ENCODE peak calls at places on chromosomes 16 and 17, in four cellular contexts. One of them, this sample, is unnamed.

GRCh38 chr17:62628845-62629555 is 1.5 kb downstream of the MRC2 start:
- DNase-seq in K562: peak; percentile 10
- DNase-seq in IMR-90: peak; percentile 53
- DNase-seq in GM12878: no peak
- DNase-seq in this sample: no peak

GRCh38 chr17:4080686-4081085 is 62.1 kb downstream of the ZZEF1 start:
- DNase-seq in K562: no peak
- DNase-seq in GM12878: no peak
- DNase-seq in IMR-90: no peak
- DNase-seq in this sample: no peak

GRCh38 chr17:51590071-51590470 is 329.7 kb downstream of the UTP18 start:
- DNase-seq in GM12878: no peak
- DNase-seq in IMR-90: no peak
- DNase-seq in K562: no peak
- DNase-seq in this sample: no peak

GRCh38 chr16:5056347-5056746 is 9.4 kb downstream of the C16orf89 start:
- DNase-seq in IMR-90: no peak
- DNase-seq in GM12878: no peak
- DNase-seq in K562: peak; percentile 73
- DNase-seq in this sample: peak; percentile 24

GRCh38 chr17:70168044-70168978 is 1.0 kb upstream of the KCNJ2 start:
- DNase-seq in GM12878: no peak
- DNase-seq in IMR-90: peak; percentile 81
- DNase-seq in K562: peak; percentile 46
- DNase-seq in this sample: peak; percentile 96

GRCh38 chr16:12531937-12532336 is 271.8 kb downstream of the CPPED1 start:
- DNase-seq in GM12878: no peak
- DNase-seq in K562: no peak
- DNase-seq in IMR-90: peak; percentile 51
- DNase-seq in this sample: no peak

GRCh38 chr17:79852748-79853147 is 13.5 kb upstream of the CBX4 start:
- DNase-seq in K562: no peak
- DNase-seq in GM12878: no peak
- DNase-seq in IMR-90: peak; percentile 52
- DNase-seq in this sample: peak; percentile 66

GRCh38 chr16:82603784-82604411 is 22.9 kb upstream of the CDH13 start:
- DNase-seq in IMR-90: peak; percentile 73
- DNase-seq in GM12878: no peak
- DNase-seq in K562: no peak
- DNase-seq in this sample: peak; percentile 68

GRCh38 chr16:20901441-20902112 is 1.0 kb downstream of the LYRM1 start:
- DNase-seq in GM12878: no peak
- DNase-seq in K562: peak; percentile 25
- DNase-seq in IMR-90: peak; percentile 54
- DNase-seq in this sample: peak; percentile 72

GRCh38 chr16:49369638-49370219 is 3.9 kb upstream of the C16orf78 start:
- DNase-seq in IMR-90: no peak
- DNase-seq in GM12878: no peak
- DNase-seq in K562: no peak
- DNase-seq in this sample: no peak

GRCh38 chr16:952321-952720 is 18.5 kb downstream of the LMF1 start:
- DNase-seq in GM12878: no peak
- DNase-seq in K562: no peak
- DNase-seq in IMR-90: no peak
- DNase-seq in this sample: no peak

GRCh38 chr16:12440233-12440530 is 363.5 kb downstream of the CPPED1 start:
- DNase-seq in GM12878: no peak
- DNase-seq in IMR-90: peak; percentile 22
- DNase-seq in K562: no peak
- DNase-seq in this sample: no peak

GRCh38 chr17:58402679-58403078 is 14.7 kb downstream of the RNF43 start:
- DNase-seq in K562: no peak
- DNase-seq in GM12878: no peak
- DNase-seq in IMR-90: no peak
- DNase-seq in this sample: no peak

GRCh38 chr17:16407911-16408588 is 7.3 kb upstream of the TRPV2 start:
- DNase-seq in IMR-90: peak; percentile 47
- DNase-seq in GM12878: peak; percentile 96
- DNase-seq in K562: peak; percentile 46
- DNase-seq in this sample: peak; percentile 56

GRCh38 chr17:1929896-1930750 is 95.0 kb downstream of the RTN4RL1 start:
- DNase-seq in IMR-90: no peak
- DNase-seq in GM12878: no peak
- DNase-seq in K562: no peak
- DNase-seq in this sample: no peak

GRCh38 chr17:67531291-67531690 is 154.2 kb downstream of the PITPNC1 start:
- DNase-seq in GM12878: no peak
- DNase-seq in IMR-90: no peak
- DNase-seq in K562: no peak
- DNase-seq in this sample: no peak

GRCh38 chr17:50211249-50212120 is 10.1 kb upstream of the COL1A1 start:
- DNase-seq in K562: no peak
- DNase-seq in IMR-90: no peak
- DNase-seq in GM12878: no peak
- DNase-seq in this sample: no peak

GRCh38 chr17:64773836-64774761 is 112.0 kb upstream of the SMURF2 start:
- DNase-seq in IMR-90: peak; percentile 75
- DNase-seq in GM12878: no peak
- DNase-seq in K562: peak; percentile 78
- DNase-seq in this sample: peak; percentile 40

GRCh38 chr17:39607057-39607850 is 466 bp downstream of the NEUROD2 start:
- DNase-seq in IMR-90: no peak
- DNase-seq in GM12878: no peak
- DNase-seq in K562: no peak
- DNase-seq in this sample: no peak

GRCh38 chr17:35793257-35793656 is 2.2 kb downstream of the MMP28 start:
- DNase-seq in IMR-90: no peak
- DNase-seq in GM12878: no peak
- DNase-seq in K562: no peak
- DNase-seq in this sample: no peak

GRCh38 chr17:18217412-18218015 is 7.9 kb upstream of the LLGL1 start:
- DNase-seq in K562: peak; percentile 76
- DNase-seq in GM12878: peak; percentile 2
- DNase-seq in IMR-90: peak; percentile 45
- DNase-seq in this sample: peak; percentile 63

GRCh38 chr17:82808921-82809905 is 30.6 kb downstream of the ZNF750 start:
- DNase-seq in K562: no peak
- DNase-seq in GM12878: no peak
- DNase-seq in IMR-90: peak; percentile 16
- DNase-seq in this sample: no peak

GRCh38 chr16:17358846-17359245 is 111.9 kb downstream of the XYLT1 start:
- DNase-seq in GM12878: no peak
- DNase-seq in K562: no peak
- DNase-seq in IMR-90: no peak
- DNase-seq in this sample: no peak

GRCh38 chr16:11123666-11124065 is 132.3 kb downstream of the SOCS1 start:
- DNase-seq in K562: no peak
- DNase-seq in IMR-90: no peak
- DNase-seq in GM12878: no peak
- DNase-seq in this sample: no peak

GRCh38 chr17:60231234-60231633 is 81.5 kb downstream of the CA4 start:
- DNase-seq in IMR-90: peak; percentile 39
- DNase-seq in GM12878: no peak
- DNase-seq in K562: peak; percentile 11
- DNase-seq in this sample: peak; percentile 45

GRCh38 chr17:77124192-77124908 is 16.4 kb upstream of the SEC14L1 start:
- DNase-seq in IMR-90: peak; percentile 68
- DNase-seq in K562: peak; percentile 37
- DNase-seq in GM12878: no peak
- DNase-seq in this sample: peak; percentile 98

GRCh38 chr16:50519001-50519400 is 29.2 kb upstream of the NKD1 start:
- DNase-seq in K562: no peak
- DNase-seq in IMR-90: no peak
- DNase-seq in GM12878: no peak
- DNase-seq in this sample: no peak

GRCh38 chr16:22681881-22682291 is 132.1 kb upstream of the HS3ST2 start:
- DNase-seq in GM12878: no peak
- DNase-seq in IMR-90: no peak
- DNase-seq in K562: no peak
- DNase-seq in this sample: no peak

GRCh38 chr16:27310576-27311448 is 3.0 kb upstream of the IL4R start:
- DNase-seq in GM12878: no peak
- DNase-seq in IMR-90: no peak
- DNase-seq in K562: no peak
- DNase-seq in this sample: no peak

GRCh38 chr16:23055481-23055880 is 93.8 kb downstream of the USP31 start:
- DNase-seq in K562: no peak
- DNase-seq in GM12878: no peak
- DNase-seq in IMR-90: no peak
- DNase-seq in this sample: no peak

GRCh38 chr16:85348065-85348840 is 236.0 kb upstream of the CIBAR2 start:
- DNase-seq in K562: no peak
- DNase-seq in GM12878: no peak
- DNase-seq in IMR-90: no peak
- DNase-seq in this sample: no peak

GRCh38 chr16:85348921-85349334 is 236.7 kb upstream of the CIBAR2 start:
- DNase-seq in K562: no peak
- DNase-seq in IMR-90: no peak
- DNase-seq in GM12878: no peak
- DNase-seq in this sample: no peak

GRCh38 chr16:85346404-85347212 is 234.3 kb upstream of the CIBAR2 start:
- DNase-seq in K562: no peak
- DNase-seq in GM12878: no peak
- DNase-seq in IMR-90: no peak
- DNase-seq in this sample: no peak

GRCh38 chr16:85345129-85345639 is 232.9 kb upstream of the CIBAR2 start:
- DNase-seq in IMR-90: no peak
- DNase-seq in K562: no peak
- DNase-seq in GM12878: no peak
- DNase-seq in this sample: no peak

DNA sequence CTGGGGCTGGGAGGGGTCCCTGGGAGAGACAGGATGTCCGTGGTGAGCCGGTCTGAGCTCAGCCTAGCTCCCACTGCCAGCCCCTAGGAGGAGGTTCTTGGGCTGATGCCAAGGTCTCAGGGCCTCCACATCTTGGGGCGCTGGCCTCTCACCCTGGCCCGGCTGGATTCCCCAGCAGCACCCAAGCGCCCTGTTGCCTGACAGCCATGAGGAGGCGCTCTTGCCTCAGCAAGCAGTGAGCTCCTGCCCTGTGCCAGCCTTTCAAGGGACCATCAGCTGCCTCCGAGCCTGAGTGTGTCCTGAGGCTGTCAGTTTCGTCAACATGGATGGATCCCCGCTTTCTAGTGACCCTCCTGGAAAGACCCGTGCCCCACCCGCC is 234.9 kb upstream of the CIBAR2 start:
- DNase-seq in K562: peak; percentile 78
- DNase-seq in IMR-90: no peak
- DNase-seq in GM12878: no peak
- DNase-seq in this sample: no peak
- TF ChIP-seq FOS in K562: no peak
- TF ChIP-seq FOS in IMR-90: no peak
- TF ChIP-seq FOS in GM12878: no peak
- TF ChIP-seq FOS in this sample: no peak

GRCh38 chr17:56658648-56659047 is 65.1 kb downstream of the NOG start:
- DNase-seq in IMR-90: no peak
- DNase-seq in GM12878: no peak
- DNase-seq in K562: no peak
- DNase-seq in this sample: no peak
- H2AFZ ChIP-seq in IMR-90: no peak overlapping the region
- H2AFZ ChIP-seq in GM12878: no peak overlapping the region
- H2AFZ ChIP-seq in K562: no peak overlapping the region
- H2AFZ ChIP-seq in this sample: no peak overlapping the region

GRCh38 chr17:38557395-38557794 is 48.4 kb downstream of the SRCIN1 start:
- DNase-seq in K562: no peak
- DNase-seq in GM12878: no peak
- DNase-seq in IMR-90: no peak
- DNase-seq in this sample: no peak

GRCh38 chr17:38558751-38559024 is 47.1 kb downstream of the SRCIN1 start:
- DNase-seq in K562: no peak
- DNase-seq in IMR-90: no peak
- DNase-seq in GM12878: no peak
- DNase-seq in this sample: no peak

GRCh38 chr17:38559880-38560230 is 45.9 kb downstream of the SRCIN1 start:
- DNase-seq in K562: no peak
- DNase-seq in IMR-90: no peak
- DNase-seq in GM12878: no peak
- DNase-seq in this sample: no peak

GRCh38 chr17:38559025-38559879 is 46.5 kb downstream of the SRCIN1 start:
- DNase-seq in IMR-90: peak; percentile 38
- DNase-seq in K562: peak; percentile 94
- DNase-seq in GM12878: peak; percentile 47
- DNase-seq in this sample: peak; percentile 27

DNA sequence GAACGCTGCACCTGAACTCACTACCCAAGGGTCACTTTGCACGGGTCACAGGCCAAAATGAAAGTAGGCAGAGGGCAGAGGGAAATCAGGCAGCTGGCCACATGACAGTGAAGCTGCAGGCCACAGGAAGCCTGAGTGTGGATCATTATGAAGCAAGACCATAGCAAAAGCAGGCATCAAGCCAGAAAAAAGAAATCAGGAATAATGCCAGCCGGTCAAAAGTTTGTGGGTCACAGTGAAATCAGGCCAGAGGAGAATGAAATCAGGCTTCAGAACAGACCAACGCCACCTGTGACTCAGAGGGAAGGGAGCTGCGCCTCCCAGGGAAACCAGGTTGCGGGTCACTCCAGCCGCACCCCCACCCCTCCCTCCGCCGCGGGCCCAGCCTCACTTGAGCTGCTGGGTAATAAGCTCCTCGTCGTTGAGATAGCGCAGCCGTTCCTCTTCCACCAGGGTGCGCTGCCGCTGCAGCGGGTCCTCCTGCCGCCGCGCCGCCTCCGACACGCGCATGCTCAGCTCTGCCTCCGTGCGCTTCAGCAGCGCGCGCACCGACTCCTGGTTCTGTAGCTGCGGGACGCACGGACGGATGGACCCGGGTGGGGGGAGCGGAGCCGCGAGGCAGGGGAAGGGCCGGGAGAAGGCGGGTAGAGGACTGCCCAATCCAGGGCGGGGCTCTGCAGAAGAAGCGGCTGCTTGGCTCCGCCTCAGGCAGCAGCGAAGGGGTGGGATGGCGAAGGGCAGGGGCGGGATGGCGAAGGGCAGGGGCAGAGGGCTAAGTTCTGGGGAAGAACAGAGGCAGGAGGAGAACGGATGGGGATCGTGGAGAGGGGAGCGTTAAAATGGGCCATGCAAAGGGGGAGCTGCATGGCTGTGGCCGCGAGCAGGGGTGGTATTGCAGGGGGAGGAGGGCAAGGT is 47.7 kb downstream of the SRCIN1 start:
- DNase-seq in GM12878: peak; percentile 50
- DNase-seq in IMR-90: peak; percentile 86
- DNase-seq in K562: peak; percentile 93
- DNase-seq in this sample: peak; percentile 89
- H3K4me3 ChIP-seq in GM12878: peak overlapping the region; percentile 60
- H3K4me3 ChIP-seq in IMR-90: peak overlapping the region; percentile 24
- H3K4me3 ChIP-seq in K562: peak overlapping the region; percentile 37
- H3K4me3 ChIP-seq in this sample: peak overlapping the region; percentile 18

GRCh38 chr16:66369055-66369592 is 2.6 kb downstream of the CDH5 start:
- DNase-seq in GM12878: no peak
- DNase-seq in K562: no peak
- DNase-seq in IMR-90: no peak
- DNase-seq in this sample: peak; percentile 71
- TF ChIP-seq FOS in GM12878: no peak
- TF ChIP-seq FOS in K562: no peak
- TF ChIP-seq FOS in IMR-90: no peak
- TF ChIP-seq FOS in this sample: no peak

GRCh38 chr17:41835214-41835799 is 725 bp downstream of the NT5C3B start:
- DNase-seq in GM12878: no peak
- DNase-seq in IMR-90: no peak
- DNase-seq in K562: peak; percentile 54
- DNase-seq in this sample: no peak
- H2AFZ ChIP-seq in GM12878: peak overlapping the region; percentile 90
- H2AFZ ChIP-seq in IMR-90: peak overlapping the region; percentile 86
- H2AFZ ChIP-seq in K562: peak overlapping the region; percentile 91
- H2AFZ ChIP-seq in this sample: peak overlapping the region; percentile 50